ENCODE peak calls at places on chromosomes 2 and 18, in five cellular contexts. One of them, this sample, is unnamed.

GRCh38 chr2:178512491-178512890 is 32.2 kb downstream of the PLEKHA3 start:
- DNase-seq in stomach: no peak
- DNase-seq in AG04450: no peak
- DNase-seq in keratinocyte: no peak
- DNase-seq in body of pancreas: no peak
- DNase-seq in this sample: peak; percentile 5

GRCh38 chr2:159150208-159150607 is 136.3 kb downstream of the WDSUB1 start:
- DNase-seq in stomach: no peak
- DNase-seq in AG04450: no peak
- DNase-seq in keratinocyte: no peak
- DNase-seq in body of pancreas: no peak
- DNase-seq in this sample: no peak

GRCh38 chr2:166410828-166411472 is 35.2 kb upstream of the SCN9A start:
- DNase-seq in stomach: no peak
- DNase-seq in AG04450: peak; percentile 62
- DNase-seq in keratinocyte: peak; percentile 77
- DNase-seq in body of pancreas: no peak
- DNase-seq in this sample: peak; percentile 68

GRCh38 chr2:12340164-12340563 is 376.6 kb upstream of the TRIB2 start:
- DNase-seq in stomach: no peak
- DNase-seq in AG04450: peak; percentile 46
- DNase-seq in keratinocyte: no peak
- DNase-seq in body of pancreas: no peak
- DNase-seq in this sample: no peak

GRCh38 chr18:49241852-49242251 is 218.6 kb downstream of the DYM start:
- DNase-seq in stomach: no peak
- DNase-seq in AG04450: no peak
- DNase-seq in keratinocyte: peak; percentile 23
- DNase-seq in body of pancreas: no peak
- DNase-seq in this sample: no peak

GRCh38 chr18:6327895-6328623 is 86.7 kb downstream of the L3MBTL4 start:
- DNase-seq in stomach: no peak
- DNase-seq in AG04450: no peak
- DNase-seq in keratinocyte: no peak
- DNase-seq in body of pancreas: peak; percentile 48
- DNase-seq in this sample: no peak

GRCh38 chr2:200779214-200779613 is 32.5 kb upstream of the BZW1 start:
- DNase-seq in stomach: no peak
- DNase-seq in AG04450: no peak
- DNase-seq in keratinocyte: no peak
- DNase-seq in body of pancreas: no peak
- DNase-seq in this sample: no peak

GRCh38 chr2:215931256-215931903 is 82.0 kb downstream of the MREG start:
- DNase-seq in stomach: peak; percentile 53
- DNase-seq in AG04450: peak; percentile 38
- DNase-seq in keratinocyte: no peak
- DNase-seq in body of pancreas: peak; percentile 62
- DNase-seq in this sample: no peak

GRCh38 chr2:176418768-176419167 is 149.5 kb downstream of the MTX2 start:
- DNase-seq in stomach: no peak
- DNase-seq in AG04450: no peak
- DNase-seq in keratinocyte: no peak
- DNase-seq in body of pancreas: no peak
- DNase-seq in this sample: no peak

GRCh38 chr2:11128258-11128951 is 26.9 kb upstream of the SLC66A3 start:
- DNase-seq in stomach: no peak
- DNase-seq in AG04450: no peak
- DNase-seq in keratinocyte: no peak
- DNase-seq in body of pancreas: no peak
- DNase-seq in this sample: no peak

GRCh38 chr2:26636935-26637334 is 4.2 kb downstream of the CIB4 start:
- DNase-seq in stomach: no peak
- DNase-seq in AG04450: no peak
- DNase-seq in keratinocyte: no peak
- DNase-seq in body of pancreas: no peak
- DNase-seq in this sample: no peak

GRCh38 chr2:140108706-140109472 is 1328.7 kb upstream of the NXPH2 start:
- DNase-seq in stomach: no peak
- DNase-seq in AG04450: no peak
- DNase-seq in keratinocyte: no peak
- DNase-seq in body of pancreas: no peak
- DNase-seq in this sample: no peak

GRCh38 chr18:68466714-68467113 is 248.2 kb downstream of the TMX3 start:
- DNase-seq in stomach: no peak
- DNase-seq in AG04450: no peak
- DNase-seq in keratinocyte: no peak
- DNase-seq in body of pancreas: no peak
- DNase-seq in this sample: no peak

GRCh38 chr2:157395811-157396210 is 48.1 kb downstream of the CYTIP start:
- DNase-seq in stomach: no peak
- DNase-seq in AG04450: no peak
- DNase-seq in keratinocyte: no peak
- DNase-seq in body of pancreas: peak; percentile 28
- DNase-seq in this sample: peak; percentile 6

GRCh38 chr2:20422679-20423271 is 24.1 kb upstream of the RHOB start:
- DNase-seq in stomach: no peak
- DNase-seq in AG04450: no peak
- DNase-seq in keratinocyte: no peak
- DNase-seq in body of pancreas: no peak
- DNase-seq in this sample: no peak

GRCh38 chr2:12688156-12688555 is 28.6 kb upstream of the TRIB2 start:
- DNase-seq in stomach: no peak
- DNase-seq in AG04450: no peak
- DNase-seq in keratinocyte: no peak
- DNase-seq in body of pancreas: no peak
- DNase-seq in this sample: no peak

GRCh38 chr2:42954227-42954962 is 162.0 kb upstream of the HAAO start:
- DNase-seq in stomach: no peak
- DNase-seq in AG04450: no peak
- DNase-seq in keratinocyte: no peak
- DNase-seq in body of pancreas: no peak
- DNase-seq in this sample: no peak

GRCh38 chr2:42901076-42901645 is 108.8 kb upstream of the HAAO start:
- DNase-seq in stomach: no peak
- DNase-seq in AG04450: peak; percentile 20
- DNase-seq in keratinocyte: no peak
- DNase-seq in body of pancreas: no peak
- DNase-seq in this sample: no peak

GRCh38 chr18:57998461-57998860 is 45.6 kb upstream of the NEDD4L start:
- DNase-seq in stomach: no peak
- DNase-seq in AG04450: no peak
- DNase-seq in keratinocyte: no peak
- DNase-seq in body of pancreas: no peak
- DNase-seq in this sample: no peak

GRCh38 chr2:103942199-103942598 is 911.7 kb upstream of the POU3F3 start:
- DNase-seq in stomach: no peak
- DNase-seq in AG04450: no peak
- DNase-seq in keratinocyte: no peak
- DNase-seq in body of pancreas: no peak
- DNase-seq in this sample: no peak

GRCh38 chr2:239319261-239319661 is 81.6 kb downstream of the HDAC4 start:
- DNase-seq in stomach: peak; percentile 63
- DNase-seq in AG04450: no peak
- DNase-seq in keratinocyte: no peak
- DNase-seq in body of pancreas: peak; percentile 44
- DNase-seq in this sample: no peak

GRCh38 chr18:29191263-29191662 is 1014.3 kb upstream of the CDH2 start:
- DNase-seq in stomach: no peak
- DNase-seq in AG04450: peak; percentile 6
- DNase-seq in keratinocyte: no peak
- DNase-seq in body of pancreas: no peak
- DNase-seq in this sample: no peak

GRCh38 chr2:190904644-190905043 is 24.0 kb downstream of the GLS start:
- DNase-seq in stomach: no peak
- DNase-seq in AG04450: no peak
- DNase-seq in keratinocyte: no peak
- DNase-seq in body of pancreas: no peak
- DNase-seq in this sample: no peak

GRCh38 chr18:3153107-3153704 is 66.6 kb downstream of the MYOM1 start:
- DNase-seq in stomach: no peak
- DNase-seq in AG04450: no peak
- DNase-seq in keratinocyte: no peak
- DNase-seq in body of pancreas: no peak
- DNase-seq in this sample: no peak

GRCh38 chr18:3154214-3154613 is 65.6 kb downstream of the MYOM1 start:
- DNase-seq in stomach: no peak
- DNase-seq in AG04450: no peak
- DNase-seq in keratinocyte: no peak
- DNase-seq in body of pancreas: no peak
- DNase-seq in this sample: no peak

GRCh38 chr18:3157086-3157485 is 62.7 kb downstream of the MYOM1 start:
- DNase-seq in stomach: no peak
- DNase-seq in AG04450: no peak
- DNase-seq in keratinocyte: no peak
- DNase-seq in body of pancreas: no peak
- DNase-seq in this sample: no peak

GRCh38 chr18:3159830-3160229 is 59.9 kb downstream of the MYOM1 start:
- DNase-seq in stomach: no peak
- DNase-seq in AG04450: no peak
- DNase-seq in keratinocyte: no peak
- DNase-seq in body of pancreas: no peak
- DNase-seq in this sample: no peak

DNA sequence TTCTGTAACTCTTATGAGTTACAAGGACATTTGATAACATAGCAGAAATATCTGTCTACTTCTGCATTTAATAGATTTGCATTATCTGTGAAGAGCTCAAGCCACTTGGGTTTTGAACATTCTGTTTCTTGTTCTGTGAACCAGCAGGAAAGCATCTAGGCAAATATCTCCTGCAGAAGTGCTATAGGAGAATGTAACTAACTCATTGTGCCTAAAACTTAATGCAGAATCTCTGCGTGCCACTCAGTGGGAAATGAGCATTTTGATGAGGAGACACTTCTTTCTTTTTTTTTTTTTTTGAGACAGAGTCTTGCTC is 63.5 kb downstream of the MYOM1 start:
- DNase-seq in stomach: no peak
- DNase-seq in AG04450: no peak
- DNase-seq in keratinocyte: no peak
- DNase-seq in body of pancreas: no peak
- DNase-seq in this sample: no peak
- H3K27ac ChIP-seq in stomach: peak overlapping the region; percentile 33
- H3K27ac ChIP-seq in AG04450: no peak overlapping the region
- H3K27ac ChIP-seq in keratinocyte: no peak overlapping the region
- H3K27ac ChIP-seq in body of pancreas: peak overlapping the region; percentile 27
- H3K27ac ChIP-seq in this sample: no peak overlapping the region

GRCh38 chr2:217164008-217164407 is 304.1 kb upstream of the TNP1 start:
- DNase-seq in stomach: no peak
- DNase-seq in AG04450: no peak
- DNase-seq in keratinocyte: no peak
- DNase-seq in body of pancreas: no peak
- DNase-seq in this sample: no peak
- H3K27ac ChIP-seq in stomach: no peak overlapping the region
- H3K27ac ChIP-seq in AG04450: no peak overlapping the region
- H3K27ac ChIP-seq in keratinocyte: no peak overlapping the region
- H3K27ac ChIP-seq in body of pancreas: no peak overlapping the region
- H3K27ac ChIP-seq in this sample: no peak overlapping the region

DNA sequence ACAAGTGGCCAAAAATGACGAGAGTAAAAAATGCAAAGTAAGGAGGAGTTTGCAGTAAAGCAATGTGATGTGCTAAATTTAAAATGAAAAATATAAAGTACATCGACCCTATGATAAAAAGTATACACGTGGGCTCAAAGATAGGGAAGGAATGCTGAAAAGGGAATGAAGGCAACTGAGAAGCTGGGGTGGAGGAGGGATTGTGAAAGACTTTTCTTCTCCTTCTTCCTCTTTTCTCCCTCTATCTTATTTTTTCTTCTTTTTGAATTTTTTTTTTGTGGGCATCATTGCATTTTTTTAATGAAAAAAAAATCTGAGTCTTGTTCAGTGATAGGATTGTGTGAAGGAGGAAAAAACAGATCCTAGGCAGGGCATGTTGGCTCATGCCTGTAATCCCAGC is 57.6 kb upstream of the STK17B start:
- DNase-seq in stomach: no peak
- DNase-seq in AG04450: no peak
- DNase-seq in keratinocyte: no peak
- DNase-seq in body of pancreas: no peak
- DNase-seq in this sample: no peak
- H3K27ac ChIP-seq in stomach: no peak overlapping the region
- H3K27ac ChIP-seq in AG04450: no peak overlapping the region
- H3K27ac ChIP-seq in keratinocyte: no peak overlapping the region
- H3K27ac ChIP-seq in body of pancreas: no peak overlapping the region
- H3K27ac ChIP-seq in this sample: no peak overlapping the region

GRCh38 chr2:44799754-44800153 is 141.7 kb upstream of the SIX3 start:
- DNase-seq in stomach: no peak
- DNase-seq in AG04450: no peak
- DNase-seq in keratinocyte: no peak
- DNase-seq in body of pancreas: no peak
- DNase-seq in this sample: no peak

GRCh38 chr2:44802409-44803099 is 138.9 kb upstream of the SIX3 start:
- DNase-seq in stomach: peak; percentile 24
- DNase-seq in AG04450: no peak
- DNase-seq in keratinocyte: no peak
- DNase-seq in body of pancreas: no peak
- DNase-seq in this sample: no peak

GRCh38 chr2:44801676-44802408 is 139.7 kb upstream of the SIX3 start:
- DNase-seq in stomach: no peak
- DNase-seq in AG04450: no peak
- DNase-seq in keratinocyte: no peak
- DNase-seq in body of pancreas: no peak
- DNase-seq in this sample: no peak

GRCh38 chr2:44803100-44803424 is 138.4 kb upstream of the SIX3 start:
- DNase-seq in stomach: no peak
- DNase-seq in AG04450: no peak
- DNase-seq in keratinocyte: no peak
- DNase-seq in body of pancreas: no peak
- DNase-seq in this sample: no peak

GRCh38 chr2:44801289-44801675 is 140.2 kb upstream of the SIX3 start:
- DNase-seq in stomach: no peak
- DNase-seq in AG04450: no peak
- DNase-seq in keratinocyte: no peak
- DNase-seq in body of pancreas: no peak
- DNase-seq in this sample: no peak
- H3K27ac ChIP-seq in stomach: no peak overlapping the region
- H3K27ac ChIP-seq in AG04450: no peak overlapping the region
- H3K27ac ChIP-seq in keratinocyte: no peak overlapping the region
- H3K27ac ChIP-seq in body of pancreas: no peak overlapping the region
- H3K27ac ChIP-seq in this sample: no peak overlapping the region

GRCh38 chr2:16048466-16048865 is 108.1 kb downstream of the MYCN start:
- DNase-seq in stomach: no peak
- DNase-seq in AG04450: no peak
- DNase-seq in keratinocyte: no peak
- DNase-seq in body of pancreas: no peak
- DNase-seq in this sample: no peak
- H3K27ac ChIP-seq in stomach: no peak overlapping the region
- H3K27ac ChIP-seq in AG04450: no peak overlapping the region
- H3K27ac ChIP-seq in keratinocyte: no peak overlapping the region
- H3K27ac ChIP-seq in body of pancreas: no peak overlapping the region
- H3K27ac ChIP-seq in this sample: no peak overlapping the region